ENCODE peak calls at places on chromosomes 6 and 20, in ten cellular contexts. F, X, L, C, M, H, A, J, W and I are unnamed samples.

GRCh38 chr6:53026526-53026925 is 31.4 kb upstream of the GSTA4 start:
- DNase-seq in L (no peak), W (no peak), A (no peak), J (no peak), X (no peak), H (no peak), C (no peak), F (no peak), M (no peak), I (no peak)

GRCh38 chr6:165692106-165692653 is 29.1 kb upstream of the PDE10A start:
- DNase-seq in M (no peak), X (no peak), H (no peak), L (no peak), C (no peak), F (no peak), J (no peak), A (no peak), W (no peak), I (no peak)

GRCh38 chr20:37308098-37309050 is 18.9 kb downstream of the MANBAL start:
- DNase-seq in H (no peak), W (no peak), M (no peak), X (no peak), L (peak), A (peak), J (no peak), F (no peak), C (no peak), I (no peak)

GRCh38 chr6:25267662-25268061 is 11.5 kb upstream of the CARMIL1 start:
- DNase-seq in F (no peak), A (no peak), L (no peak), C (no peak), M (no peak), X (no peak), W (no peak), J (no peak), H (no peak), I (no peak)

GRCh38 chr6:159132664-159133063 is 36.5 kb upstream of the FNDC1 start:
- DNase-seq in W (no peak), L (no peak), J (no peak), C (no peak), X (no peak), M (no peak), A (no peak), F (no peak), H (no peak), I (no peak)

GRCh38 chr20:54237544-54237943 is 29.7 kb downstream of the PFDN4 start:
- DNase-seq in J (no peak), W (no peak), F (no peak), A (no peak), L (no peak), X (no peak), M (no peak), C (no peak), H (no peak), I (no peak)

GRCh38 chr20:3677733-3678132 is 4.1 kb downstream of the ADAM33 start:
- DNase-seq in X (peak), A (no peak), F (no peak), W (no peak), C (no peak), M (no peak), H (no peak), J (no peak), L (peak), I (no peak)

GRCh38 chr20:51934301-51935002 is 132.1 kb upstream of the SALL4 start:
- DNase-seq in X (no peak), F (no peak), J (no peak), C (no peak), L (no peak), W (peak), H (no peak), A (no peak), M (no peak), I (no peak)

GRCh38 chr20:20489623-20490341 is 121.9 kb downstream of the INSM1 start:
- DNase-seq in F (no peak), L (no peak), C (no peak), J (no peak), M (no peak), A (no peak), H (no peak), X (no peak), W (no peak), I (no peak)

GRCh38 chr20:21505161-21505809 is 8.6 kb downstream of the NKX2-2 start:
- DNase-seq in X (peak), W (peak), L (no peak), C (no peak), M (peak), F (peak), A (peak), J (no peak), H (peak), I (no peak)

GRCh38 chr20:17771206-17772004 is 71.6 kb downstream of the BANF2 start:
- DNase-seq in W (peak), F (no peak), C (no peak), A (no peak), L (no peak), H (no peak), M (no peak), J (no peak), X (no peak), I (peak)

GRCh38 chr6:24761193-24761835 is 13.4 kb upstream of the GMNN start:
- DNase-seq in L (no peak), M (peak), W (no peak), X (peak), H (no peak), J (no peak), A (no peak), C (no peak), F (no peak), I (no peak)

GRCh38 chr20:13200767-13201500 is 20.1 kb upstream of the ISM1 start:
- DNase-seq in H (no peak), X (no peak), J (no peak), A (no peak), C (no peak), F (no peak), W (no peak), L (no peak), M (no peak), I (no peak)

GRCh38 chr6:132259070-132259469 is 142.2 kb downstream of the MOXD1 start:
- DNase-seq in X (no peak), H (no peak), W (peak), M (no peak), J (no peak), C (no peak), L (no peak), A (no peak), F (no peak), I (no peak)

GRCh38 chr20:31549513-31549880 is 35.3 kb downstream of the HM13 start:
- DNase-seq in F (no peak), L (no peak), X (no peak), C (no peak), W (no peak), A (no peak), H (no peak), J (no peak), M (no peak), I (no peak)
- TF ChIP-seq POLR2AphosphoS5 in F (no peak), L (no peak), X (no peak), C (no peak), W (no peak), A (no peak), H (no peak), J (peak), M (no peak), I (no peak)

GRCh38 chr6:15473741-15474161 is 189.1 kb downstream of the DTNBP1 start:
- DNase-seq in W (peak), X (no peak), H (no peak), C (no peak), L (no peak), J (no peak), A (no peak), M (no peak), F (no peak), I (no peak)

GRCh38 chr6:15472626-15473025 is 190.2 kb downstream of the DTNBP1 start:
- DNase-seq in A (no peak), W (no peak), X (no peak), H (no peak), M (no peak), L (no peak), C (no peak), J (no peak), F (no peak), I (no peak)

GRCh38 chr6:15473174-15473573 is 189.7 kb downstream of the DTNBP1 start:
- DNase-seq in M (no peak), J (no peak), L (no peak), W (no peak), X (no peak), F (no peak), A (no peak), H (no peak), C (no peak), I (no peak)

GRCh38 chr6:15475261-15475660 is 187.6 kb downstream of the DTNBP1 start:
- DNase-seq in M (no peak), L (no peak), C (no peak), F (no peak), W (no peak), X (no peak), H (no peak), J (no peak), A (no peak), I (no peak)

GRCh38 chr6:15474196-15474595 is 188.6 kb downstream of the DTNBP1 start:
- DNase-seq in M (no peak), A (no peak), X (no peak), H (no peak), L (no peak), W (no peak), J (no peak), F (no peak), C (no peak), I (no peak)
- H3K4me3 ChIP-seq in M (no peak), A (no peak), X (no peak), H (no peak), L (no peak), W (no peak), J (no peak), F (no peak), C (no peak), I (no peak)

GRCh38 chr6:227812-228338 is 64.4 kb upstream of the DUSP22 start:
- DNase-seq in M (no peak), H (no peak), L (no peak), F (no peak), A (no peak), J (no peak), W (no peak), C (no peak), X (no peak), I (no peak)
- TF ChIP-seq POLR2AphosphoS5 in M (no peak), H (no peak), L (no peak), F (no peak), A (no peak), J (no peak), W (no peak), C (no peak), X (no peak), I (no peak)

GRCh38 chr6:491233-491632 is 99.7 kb downstream of the IRF4 start:
- DNase-seq in J (no peak), F (no peak), X (no peak), W (no peak), M (no peak), C (no peak), H (no peak), A (no peak), L (no peak), I (no peak)

GRCh38 chr6:493840-494239 is 102.3 kb downstream of the IRF4 start:
- DNase-seq in H (no peak), M (no peak), F (no peak), C (no peak), A (no peak), W (no peak), X (no peak), J (no peak), L (no peak), I (no peak)

GRCh38 chr6:492816-493414 is 101.4 kb downstream of the IRF4 start:
- DNase-seq in L (no peak), J (no peak), A (no peak), C (no peak), F (no peak), X (no peak), W (no peak), H (no peak), M (no peak), I (no peak)

GRCh38 chr6:490251-491037 is 98.9 kb downstream of the IRF4 start:
- DNase-seq in M (no peak), W (no peak), J (no peak), C (no peak), X (no peak), H (no peak), A (no peak), F (no peak), L (no peak), I (no peak)

DNA sequence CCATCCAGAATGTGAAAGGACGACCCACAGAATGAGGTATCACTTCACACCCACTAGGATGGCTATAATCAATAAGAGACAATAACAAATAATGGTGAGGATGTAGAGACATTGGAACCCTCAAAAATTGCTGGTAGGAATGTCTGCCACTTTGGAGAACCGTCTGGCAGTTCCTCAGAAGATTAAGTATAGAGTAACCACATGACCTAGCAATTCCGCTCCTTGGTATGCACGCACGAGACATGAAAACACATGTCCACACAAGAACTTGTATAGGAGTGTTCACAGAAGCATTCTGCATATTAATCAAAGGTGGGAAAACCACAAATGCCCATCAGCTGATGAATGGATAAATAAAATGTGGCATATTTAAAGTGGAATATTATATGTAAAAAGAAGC is 100.6 kb downstream of the IRF4 start:
- DNase-seq in X (no peak), W (no peak), F (no peak), C (no peak), L (no peak), H (no peak), J (no peak), M (no peak), A (no peak), I (no peak)
- H3K4me3 ChIP-seq in X (no peak), W (no peak), F (no peak), C (no peak), L (no peak), H (no peak), J (no peak), M (no peak), A (no peak), I (no peak)